ENCODE peak calls at places on chromosome 1, in five cellular contexts. One of them, this sample, is unnamed.

GRCh38 chr1:25799758-25800537 is at the start of gene SELENON:
- DNase-seq in AG08395: peak
- DNase-seq in progenitor cell of endocrine pancreas: peak
- DNase-seq in NCI-H1092: peak
- DNase-seq in GM04504: no peak
- DNase-seq in this sample: peak

GRCh38 chr1:180210008-180210555 is 20.0 kb upstream of the LHX4 start:
- DNase-seq in AG08395: no peak
- DNase-seq in progenitor cell of endocrine pancreas: no peak
- DNase-seq in GM04504: no peak
- DNase-seq in NCI-H1092: no peak
- DNase-seq in this sample: no peak

GRCh38 chr1:160834945-160835565 is 27.6 kb downstream of the CD244 start:
- DNase-seq in AG08395: peak
- DNase-seq in progenitor cell of endocrine pancreas: no peak
- DNase-seq in NCI-H1092: no peak
- DNase-seq in GM04504: no peak
- DNase-seq in this sample: peak

GRCh38 chr1:31476891-31477846 is 64.2 kb downstream of the SERINC2 start:
- DNase-seq in GM04504: no peak
- DNase-seq in AG08395: no peak
- DNase-seq in NCI-H1092: no peak
- DNase-seq in progenitor cell of endocrine pancreas: no peak
- DNase-seq in this sample: peak

GRCh38 chr1:151061012-151061401 is 810 bp downstream of the MLLT11 start:
- DNase-seq in GM04504: no peak
- DNase-seq in progenitor cell of endocrine pancreas: no peak
- DNase-seq in NCI-H1092: peak
- DNase-seq in AG08395: no peak
- DNase-seq in this sample: peak

GRCh38 chr1:46184920-46185658 is 8.8 kb upstream of the P3R3URF start:
- DNase-seq in GM04504: no peak
- DNase-seq in progenitor cell of endocrine pancreas: no peak
- DNase-seq in AG08395: no peak
- DNase-seq in NCI-H1092: no peak
- DNase-seq in this sample: no peak

GRCh38 chr1:28604411-28604810 is 12.3 kb downstream of the RAB42 start:
- DNase-seq in progenitor cell of endocrine pancreas: no peak
- DNase-seq in AG08395: no peak
- DNase-seq in NCI-H1092: no peak
- DNase-seq in GM04504: no peak
- DNase-seq in this sample: no peak

GRCh38 chr1:216221260-216221700 is 202.0 kb downstream of the USH2A start:
- DNase-seq in progenitor cell of endocrine pancreas: peak
- DNase-seq in GM04504: peak
- DNase-seq in AG08395: peak
- DNase-seq in NCI-H1092: peak
- DNase-seq in this sample: peak

GRCh38 chr1:24201941-24202440 is 14.9 kb upstream of the IFNLR1 start:
- DNase-seq in NCI-H1092: peak
- DNase-seq in AG08395: peak
- DNase-seq in GM04504: peak
- DNase-seq in progenitor cell of endocrine pancreas: peak
- DNase-seq in this sample: peak

GRCh38 chr1:47650205-47650604 is 212.4 kb downstream of the FOXD2 start:
- DNase-seq in progenitor cell of endocrine pancreas: no peak
- DNase-seq in AG08395: peak
- DNase-seq in NCI-H1092: peak
- DNase-seq in GM04504: no peak
- DNase-seq in this sample: no peak

GRCh38 chr1:220528049-220528678 is at the start of gene MARK1:
- DNase-seq in GM04504: no peak
- DNase-seq in progenitor cell of endocrine pancreas: peak
- DNase-seq in AG08395: peak
- DNase-seq in NCI-H1092: peak
- DNase-seq in this sample: peak

GRCh38 chr1:67850151-67850551 is 16.9 kb upstream of the GNG12 start:
- DNase-seq in GM04504: no peak
- DNase-seq in NCI-H1092: no peak
- DNase-seq in progenitor cell of endocrine pancreas: no peak
- DNase-seq in AG08395: peak
- DNase-seq in this sample: no peak

GRCh38 chr1:159889821-159890252 is 10.1 kb downstream of the CFAP45 start:
- DNase-seq in NCI-H1092: no peak
- DNase-seq in AG08395: peak
- DNase-seq in progenitor cell of endocrine pancreas: no peak
- DNase-seq in GM04504: peak
- DNase-seq in this sample: no peak

GRCh38 chr1:89820423-89821321 is at the start of gene LRRC8D:
- DNase-seq in progenitor cell of endocrine pancreas: peak
- DNase-seq in AG08395: peak
- DNase-seq in NCI-H1092: peak
- DNase-seq in GM04504: peak
- DNase-seq in this sample: peak

GRCh38 chr1:11648732-11649158 is 5.5 kb downstream of the FBXO2 start:
- DNase-seq in progenitor cell of endocrine pancreas: no peak
- DNase-seq in GM04504: no peak
- DNase-seq in NCI-H1092: no peak
- DNase-seq in AG08395: peak
- DNase-seq in this sample: no peak

This sample was measured in WERI-Rb-1.